ENCODE peak calls at places on chromosomes 12 and 14, in nine cellular contexts. W, L, U, X, T, A, J, O and G are unnamed samples.

GRCh38 chr14:77663289-77663688 is 44.5 kb downstream of the ALKBH1 start:
- DNase-seq in O (no peak), U (no peak), X (no peak), A (no peak), T (peak; percentile 12), L (no peak), J (no peak), W (no peak), G (no peak)

GRCh38 chr12:98470469-98471082 is 44.8 kb upstream of the TMPO start:
- DNase-seq in U (no peak), W (no peak), T (no peak), A (no peak), J (no peak), O (no peak), L (no peak), X (no peak), G (no peak)

GRCh38 chr12:72774023-72774422 is 501.9 kb downstream of the TRHDE start:
- DNase-seq in J (no peak), A (no peak), T (no peak), L (no peak), W (no peak), O (no peak), U (peak; percentile 18), X (no peak), G (no peak)

GRCh38 chr14:89349196-89350008 is 67.6 kb downstream of the FOXN3 start:
- DNase-seq in T (peak; percentile 76), O (peak; percentile 52), A (no peak), X (no peak), U (peak; percentile 64), L (peak; percentile 52), J (no peak), W (no peak), G (no peak)

GRCh38 chr12:114664661-114665320 is 19.2 kb downstream of the TBX3 start:
- DNase-seq in T (no peak), J (no peak), L (no peak), U (no peak), O (no peak), W (no peak), X (no peak), A (no peak), G (no peak)

GRCh38 chr14:103846569-103847438 is 571 bp downstream of the PPP1R13B start:
- DNase-seq in O (peak; percentile 66), U (peak; percentile 80), J (peak; percentile 90), T (peak; percentile 8), X (peak; percentile 14), W (no peak), A (peak; percentile 78), L (peak; percentile 60), G (no peak)

GRCh38 chr14:61080591-61081010 is 99.6 kb downstream of the SLC38A6 start:
- DNase-seq in T (no peak), A (no peak), X (no peak), O (peak; percentile 32), L (no peak), W (no peak), J (no peak), U (no peak), G (no peak)

GRCh38 chr14:92397140-92397815 is 74.3 kb downstream of the SLC24A4 start:
- DNase-seq in T (peak; percentile 59), X (no peak), U (no peak), O (no peak), L (no peak), A (no peak), W (no peak), J (no peak), G (no peak)

GRCh38 chr12:6341439-6342139 is at the start of gene TNFRSF1A:
- DNase-seq in W (peak; percentile 55), O (peak; percentile 87), U (peak; percentile 83), T (peak; percentile 89), A (no peak), J (peak; percentile 87), L (peak; percentile 75), X (no peak), G (no peak)

GRCh38 chr12:53737951-53738833 is 10.9 kb upstream of the CALCOCO1 start:
- DNase-seq in X (peak; percentile 41), O (no peak), W (no peak), L (peak; percentile 48), J (peak; percentile 80), T (no peak), U (peak; percentile 48), A (no peak), G (peak; percentile 63)

GRCh38 chr14:100466111-100466856 is 120.9 kb downstream of the BEGAIN start:
- DNase-seq in O (no peak), L (no peak), U (no peak), W (no peak), T (no peak), J (no peak), X (no peak), A (no peak), G (no peak)

GRCh38 chr12:58349161-58349560 is 407.8 kb downstream of the ATP23 start:
- DNase-seq in T (no peak), O (no peak), X (no peak), U (no peak), L (no peak), A (no peak), J (no peak), W (no peak), G (no peak)

GRCh38 chr14:99284254-99285004 is 12.4 kb upstream of the BCL11B start:
- DNase-seq in W (no peak), T (no peak), X (no peak), A (no peak), U (no peak), L (no peak), O (no peak), J (no peak), G (no peak)

GRCh38 chr12:120229071-120229582 is 28.2 kb upstream of the RPLP0 start:
- DNase-seq in J (no peak), O (no peak), X (no peak), W (no peak), A (no peak), T (peak; percentile 40), U (peak; percentile 31), L (no peak), G (no peak)

GRCh38 chr12:57225680-57226190 is 3.8 kb upstream of the SHMT2 start:
- DNase-seq in A (no peak), T (no peak), X (no peak), O (no peak), J (no peak), L (no peak), U (no peak), W (no peak), G (no peak)

GRCh38 chr14:25759251-25759650 is 709.3 kb upstream of the STXBP6 start:
- DNase-seq in O (no peak), W (no peak), T (no peak), J (no peak), L (no peak), A (no peak), U (no peak), X (no peak), G (no peak)

GRCh38 chr14:98947911-98948595 is 323.9 kb downstream of the BCL11B start:
- DNase-seq in T (no peak), O (no peak), A (no peak), X (no peak), U (no peak), W (no peak), J (no peak), L (no peak), G (no peak)

GRCh38 chr12:25675808-25676207 is 122.7 kb upstream of the LMNTD1 start:
- DNase-seq in U (no peak), A (no peak), X (no peak), O (no peak), J (no peak), L (no peak), T (no peak), W (no peak), G (no peak)

GRCh38 chr12:25670076-25671055 is 117.3 kb upstream of the LMNTD1 start:
- DNase-seq in O (no peak), L (no peak), A (no peak), W (no peak), T (no peak), U (no peak), X (no peak), J (no peak), G (no peak)
- H3K27ac ChIP-seq in O (no peak overlapping the region), L (no peak overlapping the region), A (no peak overlapping the region), W (no peak overlapping the region), T (no peak overlapping the region), U (no peak overlapping the region), X (no peak overlapping the region), J (no peak overlapping the region), G (no peak overlapping the region)

GRCh38 chr12:125187780-125188741 is 122.8 kb downstream of the AACS start:
- DNase-seq in A (no peak), L (no peak), X (no peak), O (no peak), U (no peak), W (no peak), J (no peak), T (no peak), G (no peak)
- H3K4me3 ChIP-seq in A (no peak overlapping the region), L (peak overlapping the region; percentile 48), X (no peak overlapping the region), O (no peak overlapping the region), U (peak overlapping the region; percentile 5), W (peak overlapping the region; percentile 35), J (no peak overlapping the region), T (peak overlapping the region; percentile 17), G (no peak overlapping the region)

GRCh38 chr12:26338574-26339572 is 143.5 kb downstream of the SSPN start:
- DNase-seq in L (no peak), O (no peak), J (no peak), A (no peak), X (no peak), W (no peak), U (no peak), T (peak; percentile 28), G (no peak)

GRCh38 chr12:26341481-26341880 is 146.1 kb downstream of the SSPN start:
- DNase-seq in O (no peak), J (no peak), L (no peak), U (no peak), X (no peak), A (no peak), T (no peak), W (no peak), G (no peak)

GRCh38 chr12:26334621-26335124 is 139.3 kb downstream of the SSPN start:
- DNase-seq in X (no peak), A (no peak), U (no peak), W (no peak), J (no peak), O (peak; percentile 42), T (no peak), L (no peak), G (no peak)

GRCh38 chr12:26340649-26341048 is 145.3 kb downstream of the SSPN start:
- DNase-seq in X (no peak), T (no peak), U (no peak), J (no peak), W (no peak), O (no peak), A (no peak), L (no peak), G (no peak)

GRCh38 chr12:26339976-26340375 is 144.6 kb downstream of the SSPN start:
- DNase-seq in X (no peak), J (no peak), A (no peak), W (no peak), T (no peak), O (no peak), U (no peak), L (no peak), G (no peak)
- H3K27ac ChIP-seq in X (no peak overlapping the region), J (no peak overlapping the region), A (no peak overlapping the region), W (peak overlapping the region; percentile 72), T (no peak overlapping the region), O (no peak overlapping the region), U (no peak overlapping the region), L (no peak overlapping the region), G (no peak overlapping the region)

DNA sequence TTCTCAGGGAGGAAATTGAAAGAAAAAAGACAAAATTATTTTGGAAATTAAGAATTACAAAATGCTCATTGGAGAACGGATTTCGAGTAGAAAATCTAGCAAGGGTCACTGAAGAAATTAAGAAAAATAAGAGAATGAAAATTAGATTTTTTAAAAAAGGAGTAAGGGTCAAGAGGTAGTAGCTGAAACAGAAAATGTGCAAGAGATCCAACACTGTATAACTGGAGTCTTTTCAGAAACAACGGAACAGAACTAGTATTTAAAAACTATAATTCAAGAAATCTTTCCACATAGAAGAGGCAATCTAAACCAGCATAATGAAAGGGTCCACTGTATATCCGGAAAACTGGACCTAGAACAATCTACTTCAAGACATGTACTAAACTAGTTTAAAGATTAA is 28.2 kb downstream of the ATP2B1 start:
- DNase-seq in L (no peak), J (no peak), A (no peak), O (no peak), U (no peak), T (no peak), X (no peak), W (no peak), G (no peak)
- H3K4me3 ChIP-seq in L (no peak overlapping the region), J (no peak overlapping the region), A (no peak overlapping the region), O (no peak overlapping the region), U (no peak overlapping the region), T (no peak overlapping the region), X (no peak overlapping the region), W (no peak overlapping the region), G (no peak overlapping the region)